ENCODE peak calls at places on chromosomes 12 and 14, in seven cellular contexts. One of them, this sample, is unnamed.

GRCh38 chr12:70196732-70197361 is 46.4 kb upstream of the CNOT2 start:
- DNase-seq in HCT116: no peak
- DNase-seq in body of pancreas: no peak
- DNase-seq in psoas muscle: no peak
- DNase-seq in hepatocyte: no peak
- DNase-seq in brain microvascular endothelial cell: no peak
- DNase-seq in endodermal cell: no peak
- DNase-seq in this sample: peak; percentile 61

GRCh38 chr12:24768415-24768814 is 180.5 kb downstream of the BCAT1 start:
- DNase-seq in body of pancreas: no peak
- DNase-seq in psoas muscle: no peak
- DNase-seq in hepatocyte: no peak
- DNase-seq in brain microvascular endothelial cell: no peak
- DNase-seq in HCT116: no peak
- DNase-seq in endodermal cell: no peak
- DNase-seq in this sample: no peak

GRCh38 chr12:9051156-9051545 is 61.8 kb downstream of the KLRG1 start:
- DNase-seq in brain microvascular endothelial cell: no peak
- DNase-seq in hepatocyte: no peak
- DNase-seq in psoas muscle: no peak
- DNase-seq in body of pancreas: no peak
- DNase-seq in HCT116: no peak
- DNase-seq in endodermal cell: no peak
- DNase-seq in this sample: no peak

GRCh38 chr12:109236257-109236656 is 72.8 kb downstream of the FOXN4 start:
- DNase-seq in endodermal cell: no peak
- DNase-seq in brain microvascular endothelial cell: no peak
- DNase-seq in HCT116: no peak
- DNase-seq in hepatocyte: no peak
- DNase-seq in psoas muscle: no peak
- DNase-seq in body of pancreas: no peak
- DNase-seq in this sample: no peak

GRCh38 chr12:15808250-15808971 is 19.2 kb upstream of the EPS8 start:
- DNase-seq in brain microvascular endothelial cell: no peak
- DNase-seq in body of pancreas: no peak
- DNase-seq in hepatocyte: no peak
- DNase-seq in psoas muscle: no peak
- DNase-seq in endodermal cell: no peak
- DNase-seq in HCT116: no peak
- DNase-seq in this sample: peak; percentile 69

GRCh38 chr12:108967869-108968540 is 52.9 kb downstream of the SVOP start:
- DNase-seq in HCT116: peak; percentile 40
- DNase-seq in brain microvascular endothelial cell: peak; percentile 4
- DNase-seq in body of pancreas: no peak
- DNase-seq in hepatocyte: peak; percentile 38
- DNase-seq in psoas muscle: no peak
- DNase-seq in endodermal cell: no peak
- DNase-seq in this sample: no peak

GRCh38 chr14:91681893-91682563 is 49.9 kb downstream of the CATSPERB start:
- DNase-seq in HCT116: no peak
- DNase-seq in brain microvascular endothelial cell: no peak
- DNase-seq in hepatocyte: no peak
- DNase-seq in endodermal cell: no peak
- DNase-seq in body of pancreas: no peak
- DNase-seq in psoas muscle: no peak
- DNase-seq in this sample: no peak

GRCh38 chr14:82886670-82887069 is 1353.0 kb upstream of the SEL1L start:
- DNase-seq in hepatocyte: no peak
- DNase-seq in endodermal cell: no peak
- DNase-seq in body of pancreas: no peak
- DNase-seq in brain microvascular endothelial cell: no peak
- DNase-seq in HCT116: no peak
- DNase-seq in psoas muscle: no peak
- DNase-seq in this sample: no peak

GRCh38 chr12:108401964-108402363 is 62.9 kb upstream of the CMKLR1 start:
- DNase-seq in endodermal cell: no peak
- DNase-seq in brain microvascular endothelial cell: no peak
- DNase-seq in psoas muscle: no peak
- DNase-seq in hepatocyte: no peak
- DNase-seq in HCT116: no peak
- DNase-seq in body of pancreas: no peak
- DNase-seq in this sample: no peak

GRCh38 chr12:87439990-87440827 is 589.0 kb downstream of the C12orf50 start:
- DNase-seq in endodermal cell: peak; percentile 38
- DNase-seq in psoas muscle: no peak
- DNase-seq in hepatocyte: peak; percentile 65
- DNase-seq in body of pancreas: no peak
- DNase-seq in brain microvascular endothelial cell: peak; percentile 92
- DNase-seq in HCT116: peak; percentile 84
- DNase-seq in this sample: peak; percentile 91

GRCh38 chr12:79737875-79738718 is 47.3 kb upstream of the PAWR start:
- DNase-seq in hepatocyte: peak; percentile 73
- DNase-seq in brain microvascular endothelial cell: peak; percentile 55
- DNase-seq in endodermal cell: peak; percentile 66
- DNase-seq in body of pancreas: peak; percentile 40
- DNase-seq in psoas muscle: no peak
- DNase-seq in HCT116: peak; percentile 54
- DNase-seq in this sample: peak; percentile 84

DNA sequence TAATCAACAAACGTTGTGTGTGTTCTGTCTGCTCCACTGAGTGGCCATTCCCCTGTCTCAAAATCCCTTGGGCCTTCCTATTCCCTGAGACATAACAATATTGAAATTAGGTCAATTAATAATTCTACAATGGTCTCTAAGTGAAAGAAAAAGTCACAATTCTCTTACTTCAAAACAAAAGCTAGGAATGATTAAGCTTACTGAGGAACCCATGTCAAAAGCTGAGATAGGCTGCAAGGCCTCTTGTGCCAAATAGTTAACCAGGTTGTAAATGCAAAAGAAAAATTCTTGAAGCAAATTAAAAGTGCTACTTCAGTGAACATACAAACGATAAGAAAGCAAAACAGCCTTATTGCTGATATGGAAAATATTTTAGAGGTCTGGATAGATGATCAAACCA is 65.0 kb upstream of the AMIGO2 start:
- DNase-seq in psoas muscle: no peak
- DNase-seq in endodermal cell: no peak
- DNase-seq in hepatocyte: no peak
- DNase-seq in body of pancreas: no peak
- DNase-seq in HCT116: no peak
- DNase-seq in brain microvascular endothelial cell: no peak
- DNase-seq in this sample: no peak
- H3K27me3 ChIP-seq in psoas muscle: no peaks in the 10 kb centered on the region
- H3K27me3 ChIP-seq in endodermal cell: no peaks in the 10 kb centered on the region
- H3K27me3 ChIP-seq in hepatocyte: no peaks in the 10 kb centered on the region
- H3K27me3 ChIP-seq in body of pancreas: no peaks in the 10 kb centered on the region
- H3K27me3 ChIP-seq in HCT116: no peaks in the 10 kb centered on the region
- H3K27me3 ChIP-seq in brain microvascular endothelial cell: no peaks in the 10 kb centered on the region
- H3K27me3 ChIP-seq in this sample: no peaks in the 10 kb centered on the region

GRCh38 chr12:6602526-6602925 is 4.7 kb downstream of the CHD4 start:
- DNase-seq in brain microvascular endothelial cell: no peak
- DNase-seq in psoas muscle: no peak
- DNase-seq in HCT116: no peak
- DNase-seq in endodermal cell: no peak
- DNase-seq in body of pancreas: no peak
- DNase-seq in hepatocyte: no peak
- DNase-seq in this sample: no peak
- H3K36me3 ChIP-seq in brain microvascular endothelial cell: peaks cover 56% of the 10 kb centered on the region
- H3K36me3 ChIP-seq in psoas muscle: peaks cover 66% of the 10 kb centered on the region
- H3K36me3 ChIP-seq in HCT116: peaks cover 51% of the 10 kb centered on the region
- H3K36me3 ChIP-seq in endodermal cell: peaks cover 76% of the 10 kb centered on the region
- H3K36me3 ChIP-seq in body of pancreas: peaks cover 22% of the 10 kb centered on the region
- H3K36me3 ChIP-seq in hepatocyte: no peaks in the 10 kb centered on the region
- H3K36me3 ChIP-seq in this sample: peaks cover 50% of the 10 kb centered on the region

DNA sequence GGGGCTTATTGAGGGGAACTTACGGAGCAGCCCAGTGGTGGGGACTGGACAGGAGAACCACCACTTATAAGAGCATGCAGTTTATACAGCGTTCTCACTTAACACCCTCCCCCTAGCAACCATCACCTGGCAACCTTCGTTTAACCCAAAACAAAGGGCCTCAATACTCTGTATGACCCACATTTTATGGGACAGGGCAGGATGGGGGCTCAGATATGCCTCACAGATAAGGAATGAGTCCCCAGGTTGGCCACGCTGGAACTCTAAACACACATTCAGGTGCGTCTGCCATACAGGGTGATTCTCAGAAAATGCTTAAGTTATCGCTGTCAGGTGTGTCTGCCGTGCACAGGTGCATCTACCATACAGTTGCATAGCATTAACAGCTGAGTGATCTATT is 99.2 kb downstream of the GCH1 start:
- DNase-seq in hepatocyte: no peak
- DNase-seq in endodermal cell: peak; percentile 45
- DNase-seq in psoas muscle: no peak
- DNase-seq in brain microvascular endothelial cell: no peak
- DNase-seq in HCT116: no peak
- DNase-seq in body of pancreas: no peak
- DNase-seq in this sample: no peak
- H3K27me3 ChIP-seq in hepatocyte: no peaks in the 10 kb centered on the region
- H3K27me3 ChIP-seq in endodermal cell: peaks cover 18% of the 10 kb centered on the region
- H3K27me3 ChIP-seq in psoas muscle: no peaks in the 10 kb centered on the region
- H3K27me3 ChIP-seq in brain microvascular endothelial cell: no peaks in the 10 kb centered on the region
- H3K27me3 ChIP-seq in HCT116: no peaks in the 10 kb centered on the region
- H3K27me3 ChIP-seq in body of pancreas: no peaks in the 10 kb centered on the region
- H3K27me3 ChIP-seq in this sample: no peaks in the 10 kb centered on the region

DNA sequence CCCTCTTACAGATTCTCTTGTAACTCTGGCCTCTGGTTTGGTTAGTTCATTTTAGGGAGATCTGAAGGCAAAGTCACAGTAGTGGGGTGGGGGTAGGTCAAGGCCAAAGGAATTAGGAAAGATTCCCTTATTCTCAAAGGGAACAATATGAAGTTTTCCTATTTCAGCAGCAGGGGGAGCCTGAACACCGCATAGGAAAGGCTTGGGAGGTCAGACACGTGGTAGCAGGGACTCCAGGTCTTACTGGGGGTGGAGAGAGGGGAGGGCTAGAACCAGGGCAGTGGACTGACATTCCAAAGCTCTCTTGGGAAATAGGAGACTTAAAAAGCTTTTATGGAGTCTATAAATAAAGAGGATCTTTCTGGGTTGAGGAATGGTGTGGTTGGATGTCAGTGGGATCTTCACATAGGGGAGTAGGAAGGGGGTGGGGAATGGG is 1.3 kb downstream of the ZC3H10 start:
- DNase-seq in brain microvascular endothelial cell: peak; percentile 75
- DNase-seq in body of pancreas: peak; percentile 75
- DNase-seq in hepatocyte: peak; percentile 95
- DNase-seq in HCT116: peak; percentile 82
- DNase-seq in endodermal cell: peak; percentile 94
- DNase-seq in psoas muscle: peak; percentile 75
- DNase-seq in this sample: peak; percentile 95
- H3K36me3 ChIP-seq in brain microvascular endothelial cell: peaks cover 6% of the 10 kb centered on the region
- H3K36me3 ChIP-seq in body of pancreas: no peaks in the 10 kb centered on the region
- H3K36me3 ChIP-seq in hepatocyte: no peaks in the 10 kb centered on the region
- H3K36me3 ChIP-seq in HCT116: peaks cover 4% of the 10 kb centered on the region
- H3K36me3 ChIP-seq in endodermal cell: peaks cover 20% of the 10 kb centered on the region
- H3K36me3 ChIP-seq in psoas muscle: peaks cover 29% of the 10 kb centered on the region
- H3K36me3 ChIP-seq in this sample: peaks cover 23% of the 10 kb centered on the region

DNA sequence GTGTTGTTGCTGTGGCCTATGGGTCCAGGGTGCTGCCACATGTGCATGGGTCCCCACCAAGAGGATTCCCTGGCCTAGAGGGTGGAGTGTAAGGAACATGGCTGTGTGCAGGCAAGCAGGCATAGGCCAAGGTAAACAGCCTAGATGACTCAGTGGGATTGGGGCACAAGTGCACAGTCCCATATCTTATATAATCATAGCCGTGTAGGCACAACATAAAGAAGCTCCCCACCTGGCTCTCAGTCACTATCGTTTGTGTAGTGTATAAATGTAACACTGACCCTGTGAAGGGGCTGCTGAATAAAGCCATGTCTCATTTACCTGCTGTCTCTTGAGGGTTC is 15.7 kb upstream of the RNASE12 start:
- DNase-seq in HCT116: no peak
- DNase-seq in endodermal cell: no peak
- DNase-seq in hepatocyte: no peak
- DNase-seq in psoas muscle: no peak
- DNase-seq in brain microvascular endothelial cell: no peak
- DNase-seq in body of pancreas: no peak
- DNase-seq in this sample: no peak
- H3K27me3 ChIP-seq in HCT116: no peaks in the 10 kb centered on the region
- H3K27me3 ChIP-seq in endodermal cell: no peaks in the 10 kb centered on the region
- H3K27me3 ChIP-seq in hepatocyte: no peaks in the 10 kb centered on the region
- H3K27me3 ChIP-seq in psoas muscle: no peaks in the 10 kb centered on the region
- H3K27me3 ChIP-seq in brain microvascular endothelial cell: no peaks in the 10 kb centered on the region
- H3K27me3 ChIP-seq in body of pancreas: no peaks in the 10 kb centered on the region
- H3K27me3 ChIP-seq in this sample: peaks cover 6% of the 10 kb centered on the region

DNA sequence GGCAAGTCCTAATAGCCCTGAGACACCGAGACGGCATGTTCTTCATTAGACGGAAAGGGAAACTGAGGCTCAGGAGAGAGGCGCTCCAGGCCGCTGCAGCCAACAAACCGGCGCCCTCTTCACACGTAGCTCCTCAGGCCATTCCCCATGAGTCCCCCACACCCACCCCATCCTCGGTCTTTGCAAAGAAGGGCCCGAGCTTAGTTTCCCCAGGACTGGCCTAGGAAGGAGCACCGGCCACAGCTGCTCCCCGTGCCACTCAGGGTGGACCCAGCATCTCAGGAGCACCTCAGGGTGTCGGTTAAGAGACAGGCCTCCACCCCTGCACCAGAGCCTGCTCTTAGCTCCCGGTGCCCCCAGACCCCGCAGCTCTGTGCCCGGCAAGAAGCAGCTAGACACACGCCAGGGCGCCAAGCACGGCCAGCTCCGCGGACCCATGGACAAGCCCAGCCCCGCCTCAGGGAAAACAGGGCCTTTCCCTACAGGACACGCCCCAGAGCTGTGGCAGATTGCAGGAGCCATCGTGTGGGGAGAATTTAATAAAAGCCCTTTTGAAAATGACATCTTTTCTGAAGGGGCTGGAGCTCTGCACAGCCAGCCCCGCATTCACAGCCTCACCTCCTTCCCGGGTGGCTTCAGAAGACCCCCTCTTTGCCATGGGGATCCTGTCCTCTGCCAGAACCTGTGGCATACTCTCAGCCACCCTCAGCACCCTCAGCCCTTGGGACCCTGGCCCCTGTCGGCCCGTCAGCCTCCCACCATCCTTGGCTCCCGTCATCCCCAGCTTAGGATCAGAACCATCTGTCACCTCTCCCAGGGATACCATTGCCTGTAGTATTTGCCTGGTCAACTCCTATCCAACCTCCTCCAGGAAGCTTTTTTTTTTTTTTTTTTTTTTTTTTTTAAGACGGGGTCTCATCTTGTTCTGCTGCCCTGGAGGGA is 59.7 kb downstream of the LGMN start:
- DNase-seq in psoas muscle: no peak
- DNase-seq in body of pancreas: peak; percentile 34
- DNase-seq in HCT116: no peak
- DNase-seq in brain microvascular endothelial cell: no peak
- DNase-seq in hepatocyte: no peak
- DNase-seq in endodermal cell: no peak
- DNase-seq in this sample: no peak
- H3K36me3 ChIP-seq in psoas muscle: peaks cover 5% of the 10 kb centered on the region
- H3K36me3 ChIP-seq in body of pancreas: no peaks in the 10 kb centered on the region
- H3K36me3 ChIP-seq in HCT116: no peaks in the 10 kb centered on the region
- H3K36me3 ChIP-seq in brain microvascular endothelial cell: no peaks in the 10 kb centered on the region
- H3K36me3 ChIP-seq in hepatocyte: no peaks in the 10 kb centered on the region
- H3K36me3 ChIP-seq in endodermal cell: no peaks in the 10 kb centered on the region
- H3K36me3 ChIP-seq in this sample: peaks cover 8% of the 10 kb centered on the region

This sample was measured in adipocyte.